ENCODE peak calls at places on chromosomes 4 and X, in four cellular contexts. R is K562, A is H1, V is HepG2. I is an unnamed sample.

GRCh38 chrX:94908171-94908570 is 1234.2 kb downstream of the FAM133A start:
- DNase-seq in R (no peak), A (no peak), V (no peak), I (no peak)

GRCh38 chrX:106397788-106398538 is 213.8 kb upstream of the RADX start:
- DNase-seq in R (no peak), A (no peak), V (no peak), I (no peak)

GRCh38 chr4:145289403-145290076 is 109.2 kb upstream of the OTUD4 start:
- DNase-seq in R (no peak), A (no peak), V (no peak), I (no peak)

GRCh38 chr4:6019316-6020263 is 1.4 kb upstream of the C4orf50 start:
- DNase-seq in R (peak), A (no peak), V (peak), I (no peak)

GRCh38 chr4:87718221-87718620 is 68.1 kb downstream of the DMP1 start:
- DNase-seq in R (no peak), A (no peak), V (no peak), I (no peak)

GRCh38 chr4:180810581-180810980 is 1432.6 kb upstream of the TENM3 start:
- DNase-seq in R (no peak), A (no peak), V (no peak), I (no peak)

GRCh38 chr4:26372525-26373172 is 51.8 kb downstream of the RBPJ start:
- DNase-seq in R (no peak), A (no peak), V (peak), I (peak)

GRCh38 chr4:15755321-15755750 is 22.8 kb upstream of the CD38 start:
- DNase-seq in R (no peak), A (no peak), V (no peak), I (no peak)

GRCh38 chr4:14906805-14907204 is 95.5 kb upstream of the CPEB2 start:
- DNase-seq in R (no peak), A (no peak), V (no peak), I (no peak)

GRCh38 chr4:85940131-85940530 is 419.7 kb downstream of the MAPK10 start:
- DNase-seq in R (no peak), A (no peak), V (no peak), I (no peak)

GRCh38 chrX:151538190-151539122 is 25.0 kb upstream of the PASD1 start:
- DNase-seq in R (no peak), A (no peak), V (peak), I (no peak)

GRCh38 chrX:151537572-151537971 is 25.9 kb upstream of the PASD1 start:
- DNase-seq in R (no peak), A (no peak), V (peak), I (no peak)
- TF ChIP-seq SRF in R (no peak), A (no peak), V (no peak), I (no peak)

GRCh38 chr4:150782311-150782710 is 200.4 kb downstream of the MAB21L2 start:
- DNase-seq in R (no peak), A (no peak), V (peak), I (no peak)
- TF ChIP-seq SRF in R (no peak), A (no peak), V (no peak), I (no peak)

DNA sequence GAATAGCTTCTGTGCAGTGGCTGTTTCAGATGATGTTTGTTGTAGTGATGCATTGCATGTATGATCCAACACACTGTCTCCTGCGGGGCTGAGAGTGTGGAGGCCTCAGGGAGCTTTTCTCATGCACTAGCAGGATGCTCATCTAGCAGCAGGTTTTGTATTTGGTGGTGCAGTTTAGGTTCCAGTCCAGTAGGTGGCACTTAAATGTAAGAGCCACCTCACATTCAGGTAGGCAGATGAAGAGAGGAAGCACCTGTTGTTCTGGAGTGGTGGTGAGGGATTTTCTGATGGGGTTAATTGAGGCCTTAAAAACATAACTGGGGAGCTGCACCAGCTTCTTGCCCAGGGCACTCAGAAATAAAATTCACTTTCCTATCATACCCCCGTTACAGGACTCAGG is 300.9 kb downstream of the SPIN4 start:
- DNase-seq in R (no peak), A (no peak), V (no peak), I (peak)
- TF ChIP-seq SRF in R (no peak), A (no peak), V (no peak), I (no peak)

GRCh38 chr4:168666531-168666930 is 169.7 kb downstream of the PALLD start:
- DNase-seq in R (no peak), A (no peak), V (no peak), I (no peak)
- TF ChIP-seq SRF in R (no peak), A (no peak), V (no peak), I (no peak)

GRCh38 chr4:183349673-183350072 is 27.4 kb upstream of the CLDN24 start:
- DNase-seq in R (no peak), A (no peak), V (no peak), I (no peak)

GRCh38 chr4:183348136-183348535 is 25.9 kb upstream of the CLDN24 start:
- DNase-seq in R (no peak), A (no peak), V (no peak), I (no peak)

GRCh38 chr4:183348706-183349659 is 26.8 kb upstream of the CLDN24 start:
- DNase-seq in R (peak), A (no peak), V (no peak), I (no peak)

GRCh38 chr4:183352546-183352945 is 30.3 kb upstream of the CLDN24 start:
- DNase-seq in R (no peak), A (no peak), V (no peak), I (no peak)

GRCh38 chr4:183350317-183351071 is 28.3 kb upstream of the CLDN24 start:
- DNase-seq in R (no peak), A (no peak), V (no peak), I (no peak)
- TF ChIP-seq SRF in R (no peak), A (no peak), V (no peak), I (no peak)

GRCh38 chr4:38805530-38806145 is 1.0 kb upstream of the TLR1 start:
- DNase-seq in R (no peak), A (no peak), V (no peak), I (peak)
- TF ChIP-seq SRF in R (no peak), A (no peak), V (no peak), I (peak)

GRCh38 chrX:22150371-22150770 is 118.2 kb downstream of the PHEX start:
- DNase-seq in R (no peak), A (no peak), V (no peak), I (no peak)
- TF ChIP-seq SRF in R (no peak), A (no peak), V (no peak), I (no peak)

GRCh38 chrX:48802813-48803261 is 970 bp downstream of the HDAC6 start:
- DNase-seq in R (no peak), A (no peak), V (no peak), I (no peak)

GRCh38 chrX:48800574-48801280 is 1.1 kb upstream of the HDAC6 start:
- DNase-seq in R (peak), A (no peak), V (no peak), I (no peak)

GRCh38 chrX:48806088-48806487 is 4.2 kb downstream of the HDAC6 start:
- DNase-seq in R (no peak), A (no peak), V (no peak), I (no peak)

GRCh38 chrX:48801281-48802088 is at the start of gene HDAC6:
- DNase-seq in R (peak), A (peak), V (peak), I (peak)

DNA sequence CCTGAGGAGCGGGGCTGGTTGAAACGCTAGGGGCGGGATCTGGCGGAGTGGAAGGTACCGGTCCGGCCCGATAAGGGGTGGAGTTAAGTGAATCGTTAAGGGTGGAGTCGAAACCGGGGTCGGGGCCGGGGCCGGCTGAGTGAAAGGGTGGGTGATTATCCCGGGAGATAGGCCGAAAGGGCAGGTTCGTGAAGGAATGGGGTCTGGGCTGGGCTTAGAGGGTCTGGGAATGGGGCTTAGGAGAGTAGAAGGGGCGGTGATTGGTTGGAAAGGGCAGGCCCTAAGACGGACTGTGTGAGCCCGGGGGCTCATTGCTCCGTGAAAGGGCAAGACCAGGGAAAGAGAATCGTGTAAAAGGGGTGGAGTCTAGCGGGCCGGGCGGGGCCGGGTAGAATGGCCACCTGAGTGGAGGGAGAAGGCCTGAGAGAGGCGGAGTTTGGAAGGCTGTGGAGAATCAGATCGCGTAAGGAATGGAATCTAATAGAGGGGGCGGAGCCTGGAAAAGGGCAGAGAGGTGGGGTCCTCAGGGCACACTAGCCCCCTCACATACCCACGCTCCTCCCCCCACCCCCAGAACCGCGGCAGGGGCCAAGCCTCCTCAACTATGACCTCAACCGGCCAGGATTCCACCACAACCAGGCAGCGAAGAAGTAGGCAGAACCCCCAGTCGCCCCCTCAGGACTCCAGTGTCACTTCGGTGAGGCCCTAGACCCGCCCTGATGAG is 384 bp downstream of the HDAC6 start:
- DNase-seq in R (peak), A (peak), V (peak), I (peak)
- TF ChIP-seq SRF in R (no peak), A (no peak), V (no peak), I (no peak)

I was measured in GM12878.